ENCODE peak calls at places on chromosomes 7 and 10, in nine cellular contexts. M, T, H, N, L, A, R, G and Y are unnamed samples.

GRCh38 chr7:17007841-17008240 is 126.1 kb upstream of the AGR3 start:
- DNase-seq in R (no peak), G (no peak), H (no peak), M (no peak), T (no peak), N (no peak), L (no peak), A (no peak), Y (no peak)

GRCh38 chr7:42244828-42245227 is 7.8 kb upstream of the GLI3 start:
- DNase-seq in N (no peak), H (no peak), A (no peak), L (no peak), R (peak), T (no peak), G (peak), M (no peak), Y (no peak)

GRCh38 chr10:109591631-109592030 is 331.7 kb downstream of the XPNPEP1 start:
- DNase-seq in H (no peak), A (no peak), N (no peak), T (no peak), R (peak), L (no peak), M (no peak), G (no peak), Y (no peak)

GRCh38 chr7:94115316-94115715 is 111.2 kb upstream of the BET1 start:
- DNase-seq in G (no peak), L (no peak), R (no peak), H (no peak), M (no peak), T (no peak), A (no peak), N (no peak), Y (no peak)

GRCh38 chr10:60594476-60595051 is 183.7 kb upstream of the CDK1 start:
- DNase-seq in M (no peak), G (peak), R (peak), H (no peak), T (no peak), N (peak), A (no peak), L (no peak), Y (no peak)

GRCh38 chr10:118290471-118290995 is 51.6 kb downstream of the FAM204A start:
- DNase-seq in G (no peak), L (no peak), A (no peak), N (no peak), H (no peak), R (no peak), M (no peak), T (no peak), Y (no peak)

GRCh38 chr10:58546722-58547121 is 34.0 kb downstream of the BICC1 start:
- DNase-seq in H (no peak), A (no peak), G (peak), T (no peak), N (no peak), L (no peak), M (no peak), R (no peak), Y (no peak)

GRCh38 chr7:88317422-88317821 is 10.7 kb upstream of the STEAP4 start:
- DNase-seq in N (no peak), R (no peak), T (no peak), L (no peak), A (no peak), H (no peak), G (peak), M (no peak), Y (no peak)

GRCh38 chr10:126551197-126551596 is 119.3 kb downstream of the C10orf90 start:
- DNase-seq in L (no peak), T (no peak), R (no peak), H (no peak), M (no peak), N (no peak), A (no peak), G (no peak), Y (no peak)

GRCh38 chr10:72066318-72067284 is 21.8 kb downstream of the SPOCK2 start:
- DNase-seq in L (no peak), T (no peak), M (no peak), A (no peak), H (no peak), R (no peak), N (no peak), G (no peak), Y (no peak)

GRCh38 chr10:13335881-13336280 is 12.2 kb downstream of the SEPHS1 start:
- DNase-seq in R (no peak), L (no peak), H (no peak), T (no peak), N (no peak), M (no peak), G (no peak), A (no peak), Y (no peak)

GRCh38 chr10:48932831-48933670 is 6.6 kb downstream of the LRRC18 start:
- DNase-seq in M (no peak), N (no peak), G (no peak), A (no peak), R (no peak), H (no peak), T (no peak), L (no peak), Y (no peak)

GRCh38 chr10:49444349-49444748 is 48.5 kb upstream of the DRGX start:
- DNase-seq in N (no peak), M (no peak), H (no peak), A (no peak), G (no peak), R (no peak), L (no peak), T (no peak), Y (no peak)

GRCh38 chr7:158261362-158262235 is 326.0 kb downstream of the PTPRN2 start:
- DNase-seq in G (no peak), N (no peak), M (no peak), H (no peak), R (no peak), T (no peak), A (no peak), L (no peak), Y (no peak)